ENCODE peak calls at places on chromosomes 4 and X, in eight cellular contexts. Y, D, B, C, X, L, F and V are unnamed samples.

GRCh38 chrX:132564026-132564425 is 75.2 kb upstream of the MBNL3 start:
- DNase-seq in Y (no peak), D (no peak), B (no peak), C (no peak), X (no peak), L (peak), F (no peak), V (no peak)

GRCh38 chr4:2913168-2913567 is 50.0 kb downstream of the NOP14 start:
- DNase-seq in Y (no peak), D (no peak), B (no peak), C (no peak), X (peak), L (no peak), F (no peak), V (no peak)

GRCh38 chr4:112287258-112287873 is 1.7 kb upstream of the TIFA start:
- DNase-seq in Y (no peak), D (no peak), B (no peak), C (no peak), X (no peak), L (no peak), F (no peak), V (no peak)

GRCh38 chr4:17578482-17578891 is 1.5 kb downstream of the LAP3 start:
- DNase-seq in Y (no peak), D (no peak), B (no peak), C (peak), X (no peak), L (peak), F (no peak), V (peak)

GRCh38 chr4:73740353-73740778 is at the start of gene CXCL8:
- DNase-seq in Y (no peak), D (peak), B (no peak), C (peak), X (peak), L (peak), F (peak), V (peak)

GRCh38 chrX:132831336-132831973 is 127.0 kb downstream of the HS6ST2 start:
- DNase-seq in Y (no peak), D (no peak), B (no peak), C (no peak), X (no peak), L (no peak), F (no peak), V (no peak)

GRCh38 chr4:3781193-3781886 is 15.2 kb downstream of the ADRA2C start:
- DNase-seq in Y (peak), D (no peak), B (no peak), C (no peak), X (no peak), L (no peak), F (no peak), V (no peak)

GRCh38 chr4:175469519-175469918 is 342.5 kb downstream of the GPM6A start:
- DNase-seq in Y (no peak), D (no peak), B (no peak), C (peak), X (no peak), L (peak), F (no peak), V (no peak)

GRCh38 chr4:127370495-127371069 is 262.2 kb upstream of the INTU start:
- DNase-seq in Y (no peak), D (no peak), B (no peak), C (peak), X (no peak), L (peak), F (no peak), V (no peak)

GRCh38 chr4:7459471-7459870 is 24.7 kb upstream of the PSAPL1 start:
- DNase-seq in Y (no peak), D (no peak), B (no peak), C (no peak), X (no peak), L (no peak), F (no peak), V (no peak)

GRCh38 chr4:80740375-80740774 is 290.1 kb upstream of the BMP3 start:
- DNase-seq in Y (no peak), D (no peak), B (no peak), C (no peak), X (no peak), L (no peak), F (no peak), V (no peak)

GRCh38 chr4:1843852-1844251 is 12.1 kb downstream of the LETM1 start:
- DNase-seq in Y (no peak), D (no peak), B (no peak), C (no peak), X (no peak), L (no peak), F (no peak), V (no peak)

GRCh38 chr4:1748465-1748995 is 27.2 kb downstream of the TACC3 start:
- DNase-seq in Y (peak), D (no peak), B (peak), C (peak), X (peak), L (peak), F (no peak), V (no peak)

GRCh38 chr4:154622598-154622997 is 10.1 kb upstream of the FGG start:
- DNase-seq in Y (peak), D (no peak), B (no peak), C (peak), X (peak), L (peak), F (no peak), V (no peak)

GRCh38 chrX:38755319-38755718 is 45.9 kb upstream of the MID1IP1 start:
- DNase-seq in Y (no peak), D (no peak), B (no peak), C (no peak), X (no peak), L (no peak), F (no peak), V (no peak)

GRCh38 chrX:133590703-133591505 is 175.6 kb upstream of the GPC4 start:
- DNase-seq in Y (no peak), D (no peak), B (no peak), C (no peak), X (no peak), L (peak), F (no peak), V (no peak)

GRCh38 chr4:131063878-131064277 is 1967.9 kb downstream of the C4orf33 start:
- DNase-seq in Y (no peak), D (no peak), B (no peak), C (no peak), X (no peak), L (no peak), F (no peak), V (no peak)

GRCh38 chr4:53015681-53016080 is 153.6 kb downstream of the RASL11B start:
- DNase-seq in Y (no peak), D (no peak), B (no peak), C (peak), X (no peak), L (no peak), F (no peak), V (no peak)

GRCh38 chr4:34974313-34974680 is 1270.0 kb downstream of the ARAP2 start:
- DNase-seq in Y (no peak), D (no peak), B (no peak), C (no peak), X (no peak), L (no peak), F (no peak), V (no peak)

GRCh38 chr4:139986621-139987510 is 167.1 kb downstream of the MAML3 start:
- DNase-seq in Y (no peak), D (no peak), B (no peak), C (no peak), X (no peak), L (no peak), F (no peak), V (no peak)

GRCh38 chrX:111100191-111100590 is 4.2 kb downstream of the PAK3 start:
- DNase-seq in Y (peak), D (no peak), B (no peak), C (peak), X (peak), L (peak), F (no peak), V (no peak)

GRCh38 chr4:107519057-107519456 is 201.0 kb downstream of the PAPSS1 start:
- DNase-seq in Y (peak), D (no peak), B (no peak), C (peak), X (no peak), L (peak), F (no peak), V (no peak)

GRCh38 chrX:47373198-47373597 is 2.8 kb downstream of the ZNF157 start:
- DNase-seq in Y (no peak), D (no peak), B (no peak), C (no peak), X (no peak), L (no peak), F (no peak), V (no peak)

GRCh38 chr4:100117749-100118148 is 72.5 kb downstream of the DDIT4L start:
- DNase-seq in Y (no peak), D (no peak), B (no peak), C (no peak), X (no peak), L (no peak), F (no peak), V (no peak)

GRCh38 chr4:165592386-165592785 is 213.6 kb downstream of the CPE start:
- DNase-seq in Y (no peak), D (no peak), B (no peak), C (peak), X (no peak), L (peak), F (no peak), V (no peak)

GRCh38 chr4:102445213-102445612 is 55.9 kb upstream of the NFKB1 start:
- DNase-seq in Y (no peak), D (no peak), B (no peak), C (no peak), X (no peak), L (no peak), F (no peak), V (no peak)

GRCh38 chr4:48380583-48381167 is 39.3 kb downstream of the SLAIN2 start:
- DNase-seq in Y (peak), D (no peak), B (no peak), C (no peak), X (no peak), L (no peak), F (no peak), V (no peak)

GRCh38 chrX:54810532-54810931 is 3.0 kb downstream of the MAGED2 start:
- DNase-seq in Y (no peak), D (no peak), B (no peak), C (no peak), X (no peak), L (no peak), F (no peak), V (no peak)

GRCh38 chr4:149371021-149371420 is 444.6 kb downstream of the IQCM start:
- DNase-seq in Y (peak), D (no peak), B (no peak), C (peak), X (peak), L (peak), F (peak), V (no peak)

GRCh38 chr4:69617083-69617694 is 22.3 kb downstream of the UGT2A2 start:
- DNase-seq in Y (peak), D (no peak), B (no peak), C (peak), X (peak), L (peak), F (peak), V (no peak)

GRCh38 chr4:7763788-7764187 is 175.9 kb downstream of the AFAP1 start:
- DNase-seq in Y (no peak), D (no peak), B (no peak), C (peak), X (no peak), L (peak), F (no peak), V (no peak)

GRCh38 chr4:15542795-15543194 is 73.1 kb downstream of the CC2D2A start:
- DNase-seq in Y (no peak), D (no peak), B (no peak), C (no peak), X (no peak), L (no peak), F (no peak), V (no peak)

GRCh38 chr4:74906771-74907170 is 26.1 kb upstream of the PARM1 start:
- DNase-seq in Y (no peak), D (no peak), B (no peak), C (no peak), X (no peak), L (no peak), F (no peak), V (no peak)

GRCh38 chrX:128975716-128976115 is 547.6 kb downstream of the SMARCA1 start:
- DNase-seq in Y (peak), D (no peak), B (no peak), C (no peak), X (peak), L (no peak), F (peak), V (no peak)

GRCh38 chrX:134721766-134722532 is 63.7 kb upstream of the PLAC1 start:
- DNase-seq in Y (no peak), D (no peak), B (no peak), C (peak), X (no peak), L (peak), F (no peak), V (no peak)

GRCh38 chr4:112736718-112737135 is 99.8 kb downstream of the LARP7 start:
- DNase-seq in Y (no peak), D (no peak), B (no peak), C (no peak), X (no peak), L (no peak), F (no peak), V (no peak)

GRCh38 chrX:53128097-53128749 is 34.3 kb downstream of the KANTR start:
- DNase-seq in Y (no peak), D (no peak), B (no peak), C (peak), X (no peak), L (peak), F (no peak), V (no peak)